ENCODE peak calls at places on chromosomes 16 and 17, in six cellular contexts. Z is activated T-cell treated with anti-CD3 and anti-CD28 coated beads, Interleukin-2, amount 50 U/mL, for 72 hours; D is ELR; N is RWPE1; T is uterus; E is Daoy. Y is an unnamed sample.

GRCh38 chr17:10797848-10798328 is 6.0 kb downstream of the TMEM238L start:
- DNase-seq in Z (no peak), D (no peak), N (no peak), T (no peak), E (no peak), Y (peak)

GRCh38 chr16:49491736-49492089 is 118.1 kb downstream of the C16orf78 start:
- DNase-seq in Z (no peak), D (no peak), N (no peak), T (peak), E (peak), Y (no peak)

GRCh38 chr17:2901582-2901981 is 105.3 kb downstream of the RAP1GAP2 start:
- DNase-seq in Z (no peak), D (no peak), N (no peak), T (no peak), E (no peak), Y (no peak)

GRCh38 chr17:79947351-79948031 is 88.2 kb downstream of the TBC1D16 start:
- DNase-seq in Z (no peak), D (no peak), N (peak), T (no peak), E (peak), Y (no peak)

GRCh38 chr16:88871349-88871702 is 4.9 kb upstream of the PABPN1L start:
- DNase-seq in Z (no peak), D (no peak), N (no peak), T (no peak), E (no peak), Y (no peak)

GRCh38 chr16:81817296-81817695 is 38.2 kb downstream of the PLCG2 start:
- DNase-seq in Z (no peak), D (no peak), N (no peak), T (no peak), E (no peak), Y (no peak)

GRCh38 chr16:20918486-20919239 is 18.1 kb downstream of the LYRM1 start:
- DNase-seq in Z (no peak), D (peak), N (no peak), T (peak), E (peak), Y (peak)

GRCh38 chr16:86925067-86925791 is 346.9 kb downstream of the FOXL1 start:
- DNase-seq in Z (no peak), D (peak), N (no peak), T (no peak), E (peak), Y (peak)

GRCh38 chr17:6576038-6576437 is 19.7 kb upstream of the PITPNM3 start:
- DNase-seq in Z (no peak), D (no peak), N (no peak), T (no peak), E (no peak), Y (no peak)

Y was measured in hepatocyte.